ENCODE peak calls at places on chromosomes 16 and 17, in seven cellular contexts. W is HCT116, B is GM12878, N is H1, U is SK-N-SH, E is K562, C is HepG2. X is an unnamed sample.
A peak's percentile ranks its signal among the peaks of the same experiment; 100 is the strongest.

GRCh38 chr17:55441544-55441943 is 19.9 kb upstream of the MMD start:
- DNase-seq in N (no peak), C (no peak), U (no peak), W (no peak), B (no peak), E (no peak), X (no peak)

GRCh38 chr16:68265078-68265925 is 976 bp downstream of the SLC7A6 start:
- DNase-seq in C (peak; percentile 100), U (peak; percentile 56), B (no peak), W (peak; percentile 68), E (peak; percentile 42), N (peak; percentile 55), X (no peak)

GRCh38 chr17:58284613-58285421 is 4.1 kb upstream of the MPO start:
- DNase-seq in C (no peak), B (no peak), U (no peak), N (peak; percentile 62), E (no peak), W (no peak), X (no peak)

GRCh38 chr17:70563301-70563820 is 394.0 kb downstream of the KCNJ2 start:
- DNase-seq in U (no peak), B (no peak), N (no peak), C (no peak), W (no peak), E (no peak), X (no peak)

GRCh38 chr16:30085820-30086219 is 5.9 kb downstream of the TBX6 start:
- DNase-seq in C (no peak), B (no peak), N (no peak), U (no peak), E (no peak), W (no peak), X (no peak)

GRCh38 chr16:67184453-67185002 is 765 bp upstream of the MATCAP1 start:
- DNase-seq in W (no peak), E (no peak), C (no peak), N (peak; percentile 70), U (peak; percentile 76), B (no peak), X (no peak)

GRCh38 chr16:66289051-66289680 is 77.3 kb upstream of the CDH5 start:
- DNase-seq in E (no peak), N (no peak), B (no peak), C (no peak), U (no peak), W (no peak), X (no peak)

GRCh38 chr17:78357177-78357586 is 2.7 kb downstream of the SOCS3 start:
- DNase-seq in E (no peak), W (no peak), C (no peak), N (no peak), B (no peak), U (peak; percentile 72), X (no peak)

GRCh38 chr17:59311051-59311468 is 20.4 kb upstream of the YPEL2 start:
- DNase-seq in U (peak; percentile 81), C (peak; percentile 79), N (no peak), B (peak; percentile 28), W (peak; percentile 78), E (peak; percentile 73), X (peak; percentile 41)

GRCh38 chr17:1083451-1084187 is 86.7 kb downstream of the TIMM22 start:
- DNase-seq in C (no peak), W (no peak), N (no peak), U (no peak), E (no peak), B (no peak), X (no peak)

GRCh38 chr17:27861979-27862378 is 31.2 kb downstream of the LYRM9 start:
- DNase-seq in C (peak; percentile 43), E (no peak), N (no peak), W (no peak), U (no peak), B (no peak), X (no peak)

GRCh38 chr17:76000016-76000754 is 470 bp upstream of the CDK3 start:
- DNase-seq in W (peak; percentile 33), E (peak; percentile 92), N (peak; percentile 97), C (peak; percentile 66), B (no peak), U (peak; percentile 98), X (no peak)

GRCh38 chr16:47004652-47005051 is 31.2 kb upstream of the DNAJA2 start:
- DNase-seq in C (no peak), E (no peak), N (no peak), B (no peak), U (no peak), W (no peak), X (no peak)

GRCh38 chr16:81266680-81267095 is 28.2 kb downstream of the BCO1 start:
- DNase-seq in N (no peak), E (no peak), C (no peak), B (no peak), W (no peak), U (no peak), X (no peak)

GRCh38 chr17:4130715-4131114 is 12.1 kb downstream of the ZZEF1 start:
- DNase-seq in B (no peak), U (no peak), W (no peak), E (peak; percentile 13), N (no peak), C (no peak), X (no peak)

GRCh38 chr17:68792042-68792685 is 163.0 kb downstream of the ABCA8 start:
- DNase-seq in N (no peak), E (no peak), C (no peak), W (no peak), U (no peak), B (no peak), X (no peak)

GRCh38 chr17:78494189-78494960 is 82.8 kb downstream of the DNAH17 start:
- DNase-seq in C (no peak), E (no peak), N (no peak), W (no peak), U (no peak), B (no peak), X (no peak)

GRCh38 chr17:10396529-10397163 is 23.8 kb upstream of the MYH13 start:
- DNase-seq in U (no peak), W (no peak), B (no peak), N (no peak), C (no peak), E (no peak), X (no peak)
- TF ChIP-seq SIN3A in U (no peak), W (no peak), B (no peak), N (no peak), C (no peak), E (no peak), X (no peak)

GRCh38 chr17:52148288-52148968 is 10.1 kb downstream of the CA10 start:
- DNase-seq in U (no peak), C (no peak), E (no peak), B (no peak), W (no peak), N (no peak), X (no peak)
- H3K4me3 ChIP-seq in U (no peak overlapping the region), C (no peak overlapping the region), E (no peak overlapping the region), B (no peak overlapping the region), W (no peak overlapping the region), N (no peak overlapping the region), X (no peak overlapping the region)

GRCh38 chr16:19068237-19068815 is 912 bp downstream of the COQ7 start:
- DNase-seq in W (no peak), B (no peak), U (no peak), N (no peak), C (no peak), E (no peak), X (no peak)
- TF ChIP-seq SIN3A in W (no peak), B (no peak), U (no peak), N (no peak), C (no peak), E (no peak), X (no peak)

GRCh38 chr16:58025351-58026138 is at the start of gene MMP15:
- DNase-seq in E (peak; percentile 87), N (peak; percentile 98), U (peak; percentile 87), B (no peak), C (peak; percentile 91), W (peak; percentile 94), X (no peak)

GRCh38 chr16:58024347-58024672 is 1.2 kb upstream of the MMP15 start:
- DNase-seq in W (no peak), C (no peak), N (no peak), B (no peak), U (no peak), E (no peak), X (no peak)

GRCh38 chr16:58026705-58027340 is 1.3 kb downstream of the MMP15 start:
- DNase-seq in U (peak; percentile 72), W (no peak), B (no peak), C (no peak), N (peak; percentile 64), E (peak; percentile 46), X (no peak)

GRCh38 chr16:58026139-58026704 is 668 bp downstream of the MMP15 start:
- DNase-seq in W (no peak), N (peak; percentile 72), U (peak; percentile 81), B (no peak), C (no peak), E (peak; percentile 51), X (no peak)

GRCh38 chr16:58024673-58025350 is 742 bp upstream of the MMP15 start:
- DNase-seq in N (peak; percentile 73), E (peak; percentile 70), B (no peak), W (peak; percentile 56), C (peak; percentile 92), U (peak; percentile 49), X (no peak)
- H3K4me3 ChIP-seq in N (peak overlapping the region; percentile 90), E (peak overlapping the region; percentile 79), B (peak overlapping the region; percentile 67), W (peak overlapping the region; percentile 78), C (peak overlapping the region; percentile 88), U (peak overlapping the region; percentile 64), X (peak overlapping the region; percentile 62)

GRCh38 chr16:3029499-3030127 is 5.8 kb downstream of the THOC6 start:
- DNase-seq in C (no peak), E (peak; percentile 59), N (peak; percentile 41), B (no peak), U (peak; percentile 67), W (no peak), X (no peak)
- TF ChIP-seq SIN3A in C (no peak), E (no peak), N (no peak), B (no peak), U (no peak), W (no peak), X (no peak)

DNA sequence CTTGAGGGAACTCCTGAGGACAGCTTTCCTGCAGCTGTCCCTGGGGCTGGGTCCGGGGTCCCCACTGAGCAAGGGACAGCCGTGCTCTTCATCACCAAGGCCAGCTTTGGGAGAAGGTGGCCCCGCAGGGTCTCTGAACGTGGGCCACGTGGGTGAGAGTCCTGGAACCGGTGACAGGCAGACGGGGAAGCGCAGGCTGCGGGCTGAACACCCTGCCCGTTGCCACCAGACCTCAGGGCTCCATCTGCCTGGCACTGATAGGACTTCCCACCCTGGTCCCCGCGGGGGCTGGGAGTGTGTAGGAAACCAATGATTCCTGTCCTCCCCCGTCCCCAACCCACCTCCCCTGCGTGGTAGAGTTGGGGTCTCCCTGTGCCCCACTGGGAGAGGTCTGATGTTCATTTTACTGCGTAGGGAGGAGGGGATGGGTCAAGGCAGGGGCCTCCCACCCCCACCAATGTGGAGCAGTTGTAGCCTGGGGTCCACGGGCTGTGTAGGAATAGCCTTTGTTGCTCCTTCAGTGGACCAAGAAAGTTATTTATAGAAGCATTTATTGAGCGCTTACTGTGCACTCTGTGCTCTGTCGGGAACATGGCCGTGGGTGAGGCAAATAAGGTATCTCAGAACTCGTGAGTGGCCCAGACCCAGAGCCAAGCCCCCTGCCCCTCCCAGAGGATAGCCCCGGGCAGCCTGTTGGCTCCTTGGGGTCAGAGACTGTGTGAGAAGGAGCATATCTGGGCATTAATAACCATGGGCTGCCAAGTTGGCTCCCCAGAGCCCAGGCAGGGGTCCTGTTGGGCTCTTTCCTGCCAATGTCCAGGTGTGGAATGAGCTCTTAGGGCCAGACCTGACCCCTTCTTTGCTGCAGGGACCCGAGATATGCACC is 1.3 kb downstream of the ADGRG1 start:
- DNase-seq in W (no peak), B (no peak), N (no peak), U (no peak), E (peak; percentile 35), C (no peak), X (no peak)
- H3K4me3 ChIP-seq in W (no peak overlapping the region), B (no peak overlapping the region), N (no peak overlapping the region), U (no peak overlapping the region), E (no peak overlapping the region), C (no peak overlapping the region), X (no peak overlapping the region)

GRCh38 chr17:44556114-44556853 is 1.0 kb upstream of the FZD2 start:
- DNase-seq in W (peak; percentile 19), N (peak; percentile 83), C (peak; percentile 15), E (peak; percentile 37), U (peak; percentile 67), B (peak; percentile 30), X (no peak)
- TF ChIP-seq SIN3A in W (no peak), N (peak; percentile 59), C (no peak), E (no peak), U (no peak), B (no peak), X (no peak)

X was measured in Panc1.